ENCODE peak calls at places on chromosomes 2 and 18, in ten cellular contexts. A is foreskin fibroblast; S is HTR-8/SVneo; P is LoVo; E is CD14-positive monocyte; M is BJ; L is stimulated activated CD8-positive, alpha-beta memory T cell treated with anti-CD3 and anti-CD28 coated beads, Interleukin-2, amount 100 ng/mL, for 48 hours; V is iPS-NIHi11; J is Right ventricle myocardium superior; I is iris pigment epithelial cell. Q is an unnamed sample.

GRCh38 chr2:53448591-53448990 is 319.0 kb upstream of the CHAC2 start:
- DNase-seq in A (no peak), S (no peak), P (no peak), E (no peak), M (no peak), L (no peak), V (no peak), J (no peak), I (no peak), Q (no peak)

GRCh38 chr2:239916205-239917127 is 108.7 kb downstream of the NDUFA10 start:
- DNase-seq in A (no peak), S (no peak), P (peak), E (no peak), M (no peak), L (no peak), V (no peak), J (no peak), I (no peak), Q (no peak)

GRCh38 chr2:9912468-9912867 is 39.0 kb upstream of the GRHL1 start:
- DNase-seq in A (no peak), S (no peak), P (no peak), E (no peak), M (no peak), L (no peak), V (no peak), J (no peak), I (no peak), Q (no peak)

GRCh38 chr2:79717364-79718007 is 204.6 kb downstream of the CTNNA2 start:
- DNase-seq in A (peak), S (peak), P (peak), E (no peak), M (peak), L (no peak), V (peak), J (no peak), I (peak), Q (no peak)

GRCh38 chr18:4391859-4392258 is 63.2 kb downstream of the DLGAP1 start:
- DNase-seq in A (no peak), S (no peak), P (no peak), E (no peak), M (no peak), L (no peak), V (no peak), J (no peak), I (no peak), Q (no peak)

GRCh38 chr18:11137400-11137799 is 12.0 kb downstream of the PIEZO2 start:
- DNase-seq in A (no peak), S (no peak), P (no peak), E (no peak), M (no peak), L (no peak), V (no peak), J (no peak), I (no peak), Q (no peak)

GRCh38 chr2:46200100-46200690 is 97.0 kb upstream of the EPAS1 start:
- DNase-seq in A (no peak), S (no peak), P (no peak), E (no peak), M (no peak), L (no peak), V (no peak), J (no peak), I (peak), Q (no peak)

GRCh38 chr18:36505701-36506100 is 208.2 kb downstream of the FHOD3 start:
- DNase-seq in A (no peak), S (no peak), P (no peak), E (no peak), M (no peak), L (no peak), V (no peak), J (no peak), I (no peak), Q (no peak)

GRCh38 chr2:121707344-121707919 is 29.2 kb downstream of the NIFK start:
- DNase-seq in A (no peak), S (no peak), P (peak), E (no peak), M (no peak), L (no peak), V (no peak), J (no peak), I (no peak), Q (no peak)